ENCODE peak calls at places on chromosomes 11 and 22, in eight cellular contexts. I is IMR-90, J is HAP-1, H is stomach, L is GM12878, P is aorta, D is heart left ventricle, K is SK-N-SH. G is an unnamed sample.

GRCh38 chr11:57649826-57650738 is at the start of gene YPEL4:
- DNase-seq in K (peak; percentile 88), H (no peak), P (no peak), L (no peak), I (peak; percentile 83), J (peak; percentile 43), D (peak; percentile 69), G (peak; percentile 77)

GRCh38 chr11:131455843-131456704 is 85.7 kb downstream of the NTM start:
- DNase-seq in J (no peak), P (no peak), D (no peak), H (no peak), K (no peak), I (no peak), L (no peak), G (no peak)

GRCh38 chr11:10784229-10785145 is 24.2 kb downstream of the EIF4G2 start:
- DNase-seq in H (no peak), J (peak; percentile 70), P (no peak), L (no peak), I (peak; percentile 35), D (no peak), K (peak; percentile 37), G (peak; percentile 34)

GRCh38 chr11:61007383-61007970 is 36.0 kb downstream of the CD6 start:
- DNase-seq in L (no peak), J (no peak), H (no peak), D (no peak), K (peak; percentile 78), P (no peak), I (no peak), G (no peak)

GRCh38 chr11:77375114-77375513 is 73.6 kb upstream of the GDPD4 start:
- DNase-seq in J (no peak), D (no peak), I (peak; percentile 57), K (no peak), L (no peak), P (no peak), H (no peak), G (peak; percentile 50)

GRCh38 chr11:119155733-119156492 is 7.1 kb downstream of the ABCG4 start:
- DNase-seq in D (no peak), I (no peak), L (no peak), J (peak; percentile 64), H (no peak), K (peak; percentile 67), P (no peak), G (no peak)

GRCh38 chr11:67178878-67179277 is 59.8 kb downstream of the KDM2A start:
- DNase-seq in I (peak; percentile 77), D (no peak), H (no peak), K (no peak), J (no peak), L (no peak), P (no peak), G (no peak)

GRCh38 chr11:118565062-118565461 is 669 bp downstream of the IFT46 start:
- DNase-seq in I (no peak), H (no peak), D (no peak), P (peak; percentile 82), K (no peak), J (no peak), L (no peak), G (no peak)

GRCh38 chr11:12281571-12282478 is 95.5 kb upstream of the PARVA start:
- DNase-seq in I (peak; percentile 82), K (peak; percentile 89), D (peak; percentile 89), L (peak; percentile 21), J (peak; percentile 89), P (peak; percentile 94), H (peak; percentile 89), G (peak; percentile 84)

GRCh38 chr11:75980031-75980430 is 165.0 kb downstream of the UVRAG start:
- DNase-seq in H (no peak), D (no peak), K (no peak), P (no peak), J (no peak), I (no peak), L (no peak), G (no peak)

GRCh38 chr11:868802-869201 is 26.1 kb downstream of the TSPAN4 start:
- DNase-seq in P (no peak), K (no peak), J (no peak), L (no peak), D (no peak), H (no peak), I (no peak), G (no peak)

GRCh38 chr11:67584205-67584880 is 731 bp downstream of the GSTP1 start:
- DNase-seq in H (peak; percentile 81), P (peak; percentile 90), K (peak; percentile 80), I (peak; percentile 54), J (peak; percentile 64), D (peak; percentile 87), L (no peak), G (peak; percentile 48)

GRCh38 chr11:13233173-13233572 is 44.4 kb upstream of the BMAL1 start:
- DNase-seq in H (no peak), P (no peak), K (no peak), J (no peak), I (no peak), D (no peak), L (no peak), G (no peak)

GRCh38 chr11:63613517-63614135 is 607 bp downstream of the PLAAT3 start:
- DNase-seq in H (peak; percentile 44), L (no peak), P (peak; percentile 86), K (peak; percentile 74), D (peak; percentile 72), J (peak; percentile 80), I (no peak), G (peak; percentile 12)

GRCh38 chr11:56353991-56354390 is at the start of gene OR8J1:
- DNase-seq in P (no peak), D (no peak), I (no peak), K (no peak), J (no peak), H (no peak), L (no peak), G (no peak)

GRCh38 chr11:110566577-110566976 is 136.8 kb downstream of the FDX1 start:
- DNase-seq in J (no peak), P (no peak), L (no peak), H (no peak), K (no peak), D (no peak), I (no peak), G (no peak)

GRCh38 chr22:46742576-46743221 is 4.6 kb upstream of the CERK start:
- DNase-seq in J (no peak), L (no peak), P (no peak), D (no peak), K (no peak), I (no peak), H (no peak), G (no peak)

GRCh38 chr11:61899146-61899841 is 7.9 kb upstream of the FADS3 start:
- DNase-seq in L (peak; percentile 40), P (peak; percentile 96), I (peak; percentile 54), D (peak; percentile 93), J (peak; percentile 93), H (peak; percentile 87), K (peak; percentile 97), G (peak; percentile 74)

GRCh38 chr11:67355794-67356550 is 2.6 kb upstream of the POLD4 start:
- DNase-seq in L (no peak), I (no peak), J (no peak), P (no peak), K (peak; percentile 0), H (no peak), D (no peak), G (no peak)

GRCh38 chr11:3939651-3940190 is 84.3 kb downstream of the STIM1 start:
- DNase-seq in H (no peak), D (no peak), P (no peak), K (no peak), J (no peak), L (no peak), I (peak; percentile 74), G (peak; percentile 77)

GRCh38 chr11:3944198-3944597 is 88.7 kb downstream of the STIM1 start:
- DNase-seq in J (no peak), P (no peak), K (no peak), L (no peak), H (no peak), D (no peak), I (no peak), G (no peak)

GRCh38 chr11:3942956-3943497 is 87.6 kb downstream of the STIM1 start:
- DNase-seq in I (no peak), D (no peak), P (no peak), K (no peak), L (no peak), H (no peak), J (no peak), G (no peak)

GRCh38 chr11:3939211-3939610 is 83.7 kb downstream of the STIM1 start:
- DNase-seq in D (no peak), P (no peak), H (no peak), I (peak; percentile 95), L (no peak), J (no peak), K (no peak), G (peak; percentile 93)

DNA sequence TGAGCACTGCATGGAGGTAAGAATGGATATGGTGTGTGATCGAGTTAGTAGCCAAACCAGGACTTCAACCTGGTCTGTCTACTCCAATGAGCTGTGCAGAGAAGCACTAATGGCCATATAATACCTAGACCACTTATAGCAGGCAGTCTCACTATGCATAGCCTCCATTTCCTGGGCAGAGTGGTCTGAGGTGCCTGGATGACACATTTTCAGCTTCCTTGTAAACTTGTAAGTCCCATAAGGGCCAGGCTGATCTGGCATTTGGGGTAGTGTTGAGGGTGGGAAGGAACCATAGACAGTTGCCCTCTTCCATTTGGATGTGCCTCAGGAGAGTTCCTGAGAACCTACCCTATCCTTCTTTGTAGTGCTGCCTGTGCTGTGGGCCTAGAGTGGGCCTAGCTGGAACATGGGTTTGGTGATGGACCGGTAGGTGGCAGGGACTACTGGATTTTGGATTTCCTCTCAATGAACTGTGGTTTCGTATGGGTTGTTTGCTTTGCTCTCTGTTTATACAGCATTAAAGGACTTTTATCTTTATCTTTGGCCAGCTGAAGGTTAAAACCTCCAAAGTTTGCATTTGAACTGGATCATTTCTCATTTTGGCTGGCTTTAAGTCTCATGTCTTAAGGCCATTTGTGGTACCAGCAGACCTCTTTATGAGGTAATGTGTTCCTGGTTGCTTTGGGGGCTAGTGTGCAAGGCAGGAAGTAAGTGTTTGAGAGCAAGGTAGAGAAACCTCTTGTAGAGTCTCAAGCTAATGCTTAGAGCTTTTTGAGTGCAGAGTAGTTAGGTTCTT is 86.9 kb downstream of the STIM1 start:
- DNase-seq in K (no peak), H (peak; percentile 29), D (no peak), I (no peak), L (no peak), J (no peak), P (no peak), G (no peak)
- H3K4me3 ChIP-seq in K (no peak overlapping the region), H (no peak overlapping the region), D (no peak overlapping the region), I (no peak overlapping the region), L (no peak overlapping the region), J (no peak overlapping the region), P (no peak overlapping the region), G (no peak overlapping the region)

GRCh38 chr11:122207921-122208764 is 92.1 kb upstream of the BLID start:
- DNase-seq in H (no peak), I (peak; percentile 87), P (no peak), L (no peak), K (no peak), D (no peak), J (no peak), G (no peak)
- H3K4me3 ChIP-seq in H (no peak overlapping the region), I (no peak overlapping the region), P (no peak overlapping the region), L (no peak overlapping the region), K (no peak overlapping the region), D (no peak overlapping the region), J (no peak overlapping the region), G (peak overlapping the region; percentile 37)

GRCh38 chr22:45574069-45574703 is 71.5 kb downstream of the FBLN1 start:
- DNase-seq in P (peak; percentile 70), D (no peak), J (no peak), L (no peak), H (no peak), I (no peak), K (no peak), G (no peak)
- H3K4me3 ChIP-seq in P (no peak overlapping the region), D (no peak overlapping the region), J (no peak overlapping the region), L (no peak overlapping the region), H (no peak overlapping the region), I (no peak overlapping the region), K (no peak overlapping the region), G (no peak overlapping the region)

GRCh38 chr22:44678980-44679647 is 22.9 kb upstream of the PRR5 start:
- DNase-seq in L (no peak), H (no peak), P (no peak), K (no peak), I (no peak), D (no peak), J (no peak), G (no peak)
- H3K4me3 ChIP-seq in L (no peak overlapping the region), H (no peak overlapping the region), P (no peak overlapping the region), K (no peak overlapping the region), I (no peak overlapping the region), D (no peak overlapping the region), J (no peak overlapping the region), G (no peak overlapping the region)

G was measured in astrocyte of the spinal cord.